ENCODE peak calls at places on chromosomes 6 and 20, in ten cellular contexts. One of them, this sample, is unnamed.

GRCh38 chr20:64055893-64056638 is 6.6 kb upstream of the SOX18 start:
- DNase-seq in cerebellar cortex: no peak
- DNase-seq in neuronal stem cell: no peak
- DNase-seq in Caco-2: no peak
- DNase-seq in heart left ventricle: peak
- DNase-seq in CD4-positive, alpha-beta T cell: no peak
- DNase-seq in NCI-H2029 treated with DMSO at 0.1 percent for 48 hours: no peak
- DNase-seq in hepatocyte: peak
- DNase-seq in AG10803: no peak
- DNase-seq in iris pigment epithelial cell: no peak
- DNase-seq in this sample: no peak

GRCh38 chr20:62047666-62048345 is 17.9 kb downstream of the TAF4 start:
- DNase-seq in cerebellar cortex: no peak
- DNase-seq in neuronal stem cell: no peak
- DNase-seq in heart left ventricle: no peak
- DNase-seq in CD4-positive, alpha-beta T cell: no peak
- DNase-seq in iris pigment epithelial cell: no peak
- DNase-seq in Caco-2: no peak
- DNase-seq in hepatocyte: no peak
- DNase-seq in NCI-H2029 treated with DMSO at 0.1 percent for 48 hours: no peak
- DNase-seq in AG10803: no peak
- DNase-seq in this sample: no peak

GRCh38 chr6:137892271-137892708 is 25.2 kb downstream of the TNFAIP3 start:
- DNase-seq in iris pigment epithelial cell: peak
- DNase-seq in cerebellar cortex: no peak
- DNase-seq in neuronal stem cell: no peak
- DNase-seq in hepatocyte: no peak
- DNase-seq in NCI-H2029 treated with DMSO at 0.1 percent for 48 hours: no peak
- DNase-seq in CD4-positive, alpha-beta T cell: no peak
- DNase-seq in Caco-2: no peak
- DNase-seq in AG10803: peak
- DNase-seq in heart left ventricle: no peak
- DNase-seq in this sample: peak

GRCh38 chr20:62336329-62336728 is 30.8 kb downstream of the LAMA5 start:
- DNase-seq in iris pigment epithelial cell: no peak
- DNase-seq in AG10803: no peak
- DNase-seq in Caco-2: peak
- DNase-seq in heart left ventricle: no peak
- DNase-seq in hepatocyte: no peak
- DNase-seq in neuronal stem cell: no peak
- DNase-seq in CD4-positive, alpha-beta T cell: no peak
- DNase-seq in cerebellar cortex: no peak
- DNase-seq in NCI-H2029 treated with DMSO at 0.1 percent for 48 hours: no peak
- DNase-seq in this sample: no peak

GRCh38 chr6:155224031-155224451 is 39.8 kb upstream of the CLDN20 start:
- DNase-seq in CD4-positive, alpha-beta T cell: no peak
- DNase-seq in neuronal stem cell: no peak
- DNase-seq in heart left ventricle: no peak
- DNase-seq in AG10803: peak
- DNase-seq in iris pigment epithelial cell: peak
- DNase-seq in cerebellar cortex: no peak
- DNase-seq in NCI-H2029 treated with DMSO at 0.1 percent for 48 hours: no peak
- DNase-seq in Caco-2: peak
- DNase-seq in hepatocyte: peak
- DNase-seq in this sample: peak

GRCh38 chr20:1281279-1282057 is 15.4 kb downstream of the SNPH start:
- DNase-seq in neuronal stem cell: no peak
- DNase-seq in heart left ventricle: no peak
- DNase-seq in cerebellar cortex: no peak
- DNase-seq in hepatocyte: no peak
- DNase-seq in iris pigment epithelial cell: no peak
- DNase-seq in NCI-H2029 treated with DMSO at 0.1 percent for 48 hours: peak
- DNase-seq in CD4-positive, alpha-beta T cell: no peak
- DNase-seq in AG10803: no peak
- DNase-seq in Caco-2: no peak
- DNase-seq in this sample: no peak

GRCh38 chr20:35942243-35942642 is 12.1 kb downstream of the SCAND1 start:
- DNase-seq in AG10803: no peak
- DNase-seq in CD4-positive, alpha-beta T cell: no peak
- DNase-seq in heart left ventricle: no peak
- DNase-seq in NCI-H2029 treated with DMSO at 0.1 percent for 48 hours: no peak
- DNase-seq in neuronal stem cell: peak
- DNase-seq in iris pigment epithelial cell: no peak
- DNase-seq in cerebellar cortex: no peak
- DNase-seq in Caco-2: no peak
- DNase-seq in hepatocyte: no peak
- DNase-seq in this sample: no peak

GRCh38 chr6:49462071-49462470 is 982 bp downstream of the MMUT start:
- DNase-seq in neuronal stem cell: no peak
- DNase-seq in CD4-positive, alpha-beta T cell: no peak
- DNase-seq in NCI-H2029 treated with DMSO at 0.1 percent for 48 hours: no peak
- DNase-seq in AG10803: no peak
- DNase-seq in cerebellar cortex: peak
- DNase-seq in hepatocyte: no peak
- DNase-seq in Caco-2: no peak
- DNase-seq in heart left ventricle: no peak
- DNase-seq in iris pigment epithelial cell: peak
- DNase-seq in this sample: peak

GRCh38 chr20:57350086-57350710 is 857 bp upstream of the RAE1 start:
- DNase-seq in NCI-H2029 treated with DMSO at 0.1 percent for 48 hours: no peak
- DNase-seq in iris pigment epithelial cell: no peak
- DNase-seq in AG10803: peak
- DNase-seq in neuronal stem cell: no peak
- DNase-seq in heart left ventricle: no peak
- DNase-seq in cerebellar cortex: no peak
- DNase-seq in hepatocyte: no peak
- DNase-seq in Caco-2: no peak
- DNase-seq in CD4-positive, alpha-beta T cell: no peak
- DNase-seq in this sample: peak

GRCh38 chr20:47360489-47361267 is 4.2 kb upstream of the ZMYND8 start:
- DNase-seq in Caco-2: peak
- DNase-seq in iris pigment epithelial cell: peak
- DNase-seq in AG10803: peak
- DNase-seq in NCI-H2029 treated with DMSO at 0.1 percent for 48 hours: peak
- DNase-seq in cerebellar cortex: peak
- DNase-seq in heart left ventricle: peak
- DNase-seq in hepatocyte: peak
- DNase-seq in neuronal stem cell: peak
- DNase-seq in CD4-positive, alpha-beta T cell: no peak
- DNase-seq in this sample: peak

GRCh38 chr20:40049838-40050237 is 639.2 kb downstream of the MAFB start:
- DNase-seq in heart left ventricle: no peak
- DNase-seq in iris pigment epithelial cell: no peak
- DNase-seq in AG10803: no peak
- DNase-seq in CD4-positive, alpha-beta T cell: no peak
- DNase-seq in neuronal stem cell: no peak
- DNase-seq in NCI-H2029 treated with DMSO at 0.1 percent for 48 hours: no peak
- DNase-seq in hepatocyte: no peak
- DNase-seq in cerebellar cortex: no peak
- DNase-seq in Caco-2: no peak
- DNase-seq in this sample: no peak